ENCODE peak calls at places on chromosomes 7 and 10, in nine cellular contexts. Y, C, P, B, D, N, F, A and Z are unnamed samples.

GRCh38 chr7:50308301-50309129 is 4.0 kb downstream of the IKZF1 start:
- DNase-seq in A (no peak), D (no peak), P (no peak), B (no peak), C (no peak), F (no peak), N (peak), Y (no peak), Z (no peak)

GRCh38 chr10:129864082-129864481 is 100.0 kb downstream of the EBF3 start:
- DNase-seq in D (no peak), B (no peak), A (no peak), P (no peak), C (no peak), Y (no peak), F (no peak), N (no peak), Z (no peak)

GRCh38 chr7:55309040-55309991 is 55.8 kb upstream of the LANCL2 start:
- DNase-seq in Y (no peak), C (no peak), B (no peak), F (no peak), N (no peak), A (no peak), P (no peak), D (no peak), Z (no peak)

GRCh38 chr10:63977329-63977923 is 456.2 kb downstream of the REEP3 start:
- DNase-seq in Y (peak), D (no peak), F (no peak), B (peak), P (peak), A (peak), N (peak), C (no peak), Z (no peak)

GRCh38 chr10:21526184-21526951 is 886 bp upstream of the SKIDA1 start:
- DNase-seq in Y (peak), N (peak), P (peak), D (peak), B (peak), C (peak), F (peak), A (peak), Z (peak)

GRCh38 chr10:132395704-132396494 is 1.1 kb upstream of the PWWP2B start:
- DNase-seq in N (peak), B (peak), A (peak), P (peak), Y (peak), D (no peak), C (peak), F (no peak), Z (no peak)

GRCh38 chr10:97182327-97182990 is 3.3 kb downstream of the SLIT1 start:
- DNase-seq in Y (no peak), F (no peak), P (no peak), A (no peak), C (no peak), B (no peak), N (no peak), D (no peak), Z (no peak)

GRCh38 chr10:60101821-60102220 is 195.5 kb upstream of the CCDC6 start:
- DNase-seq in C (no peak), P (no peak), B (no peak), N (no peak), Y (no peak), F (no peak), D (no peak), A (no peak), Z (no peak)

GRCh38 chr7:135098391-135098790 is 49.5 kb upstream of the TMEM140 start:
- DNase-seq in Y (no peak), D (no peak), A (no peak), N (no peak), C (no peak), B (no peak), P (peak), F (no peak), Z (no peak)

GRCh38 chr10:86710987-86711236 is 42.6 kb downstream of the LDB3 start:
- DNase-seq in N (no peak), A (no peak), D (no peak), P (no peak), B (no peak), C (no peak), Y (no peak), F (no peak), Z (no peak)

GRCh38 chr7:44080118-44080517 is 2.2 kb downstream of the POLM start:
- DNase-seq in N (no peak), D (no peak), C (peak), P (no peak), B (no peak), A (no peak), Y (no peak), F (no peak), Z (peak)

GRCh38 chr7:82017334-82017943 is 247.6 kb upstream of the HGF start:
- DNase-seq in D (no peak), N (peak), B (peak), P (peak), A (no peak), F (no peak), Y (peak), C (no peak), Z (no peak)

GRCh38 chr10:86252573-86252972 is 114.0 kb downstream of the GRID1 start:
- DNase-seq in A (no peak), D (no peak), Y (no peak), P (no peak), B (no peak), C (no peak), N (no peak), F (no peak), Z (no peak)

GRCh38 chr10:132489704-132490534 is 47.7 kb upstream of the INPP5A start:
- DNase-seq in N (no peak), D (no peak), F (no peak), C (no peak), B (no peak), Y (no peak), P (no peak), A (no peak), Z (peak)

GRCh38 chr10:85995791-85996190 is 370.8 kb downstream of the GRID1 start:
- DNase-seq in C (no peak), A (no peak), Y (no peak), F (no peak), P (peak), B (peak), D (no peak), N (peak), Z (no peak)

GRCh38 chr10:43340619-43341018 is 30.8 kb upstream of the FXYD4 start:
- DNase-seq in P (no peak), D (peak), N (no peak), Y (no peak), A (no peak), B (no peak), C (no peak), F (peak), Z (no peak)

GRCh38 chr7:92831716-92832622 is 4.4 kb downstream of the CDK6 start:
- DNase-seq in Y (peak), F (no peak), N (no peak), A (no peak), P (peak), D (no peak), B (no peak), C (no peak), Z (peak)

GRCh38 chr7:129843982-129844840 is 108.5 kb downstream of the UBE2H start:
- DNase-seq in F (no peak), D (no peak), N (no peak), B (no peak), A (no peak), C (no peak), Y (no peak), P (no peak), Z (no peak)

GRCh38 chr10:103661198-103661950 is 167.9 kb downstream of the NEURL1 start:
- DNase-seq in B (peak), P (peak), Y (peak), F (peak), N (peak), C (peak), A (peak), D (peak), Z (no peak)

GRCh38 chr7:151243411-151244155 is 4.9 kb downstream of the SMARCD3 start:
- DNase-seq in F (no peak), D (no peak), N (peak), C (no peak), B (no peak), Y (no peak), P (no peak), A (no peak), Z (peak)

GRCh38 chr7:74068378-74069085 is 15.1 kb upstream of the LIMK1 start:
- DNase-seq in A (no peak), C (no peak), D (no peak), F (no peak), N (no peak), B (no peak), P (no peak), Y (no peak), Z (no peak)

GRCh38 chr7:71511361-71511807 is 379.4 kb downstream of the GALNT17 start:
- DNase-seq in B (peak), C (no peak), Y (no peak), D (no peak), P (no peak), N (peak), A (no peak), F (no peak), Z (no peak)

GRCh38 chr10:34139559-34139958 is 675.5 kb downstream of the PARD3 start:
- DNase-seq in F (no peak), A (no peak), Y (peak), D (no peak), N (no peak), P (no peak), C (no peak), B (no peak), Z (no peak)

GRCh38 chr7:73715648-73716317 is 3.7 kb downstream of the STX1A start:
- DNase-seq in C (no peak), Y (peak), P (peak), D (no peak), A (no peak), F (no peak), N (no peak), B (peak), Z (peak)

GRCh38 chr7:135748770-135749169 is at the start of gene FAM180A:
- DNase-seq in A (peak), Y (peak), C (peak), P (no peak), F (peak), B (no peak), N (no peak), D (peak), Z (no peak)

GRCh38 chr7:111730476-111731300 is 168.4 kb upstream of the IMMP2L start:
- DNase-seq in A (no peak), P (peak), B (peak), C (no peak), F (no peak), D (no peak), Y (peak), N (peak), Z (no peak)

GRCh38 chr10:61284222-61284890 is 168.8 kb downstream of the TMEM26 start:
- DNase-seq in Y (peak), F (no peak), N (peak), B (peak), D (peak), A (peak), P (peak), C (no peak), Z (no peak)

GRCh38 chr7:63925626-63926460 is 72.8 kb upstream of the ZNF722 start:
- DNase-seq in D (peak), B (no peak), P (no peak), F (peak), A (peak), Y (peak), C (peak), N (no peak), Z (no peak)

GRCh38 chr7:133386204-133386603 is 133.3 kb downstream of the EXOC4 start:
- DNase-seq in D (no peak), Y (no peak), B (peak), F (no peak), C (no peak), P (no peak), A (no peak), N (peak), Z (no peak)

GRCh38 chr10:75655791-75656451 is 224.5 kb downstream of the LRMDA start:
- DNase-seq in N (no peak), A (peak), P (peak), C (no peak), B (no peak), D (no peak), Y (peak), F (no peak), Z (no peak)

DNA sequence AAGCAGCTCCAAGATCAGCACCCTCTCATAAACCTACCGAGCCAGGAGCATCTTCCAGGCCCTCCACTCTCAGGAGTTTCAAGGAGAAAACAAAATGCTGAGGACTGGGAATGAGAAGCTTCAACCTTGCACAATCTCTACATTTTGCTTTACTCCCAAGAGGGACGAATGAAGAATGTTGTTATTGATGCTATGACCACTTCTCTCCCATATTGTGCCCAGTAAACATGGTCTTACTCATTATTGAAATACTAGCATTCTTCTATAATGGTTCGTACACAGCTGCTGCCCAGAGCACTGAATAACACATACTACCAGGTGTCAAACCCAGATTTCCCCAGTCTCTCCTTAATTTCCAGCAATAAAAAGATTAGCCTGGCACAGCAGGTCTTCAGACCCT is 63.4 kb upstream of the BET1 start:
- DNase-seq in Y (no peak), D (no peak), C (no peak), P (no peak), B (no peak), F (no peak), A (no peak), N (no peak), Z (no peak)
- H3K27ac ChIP-seq in Y (no peak), D (no peak), C (no peak), P (no peak), B (no peak), F (no peak), A (no peak), N (no peak), Z (peak)

DNA sequence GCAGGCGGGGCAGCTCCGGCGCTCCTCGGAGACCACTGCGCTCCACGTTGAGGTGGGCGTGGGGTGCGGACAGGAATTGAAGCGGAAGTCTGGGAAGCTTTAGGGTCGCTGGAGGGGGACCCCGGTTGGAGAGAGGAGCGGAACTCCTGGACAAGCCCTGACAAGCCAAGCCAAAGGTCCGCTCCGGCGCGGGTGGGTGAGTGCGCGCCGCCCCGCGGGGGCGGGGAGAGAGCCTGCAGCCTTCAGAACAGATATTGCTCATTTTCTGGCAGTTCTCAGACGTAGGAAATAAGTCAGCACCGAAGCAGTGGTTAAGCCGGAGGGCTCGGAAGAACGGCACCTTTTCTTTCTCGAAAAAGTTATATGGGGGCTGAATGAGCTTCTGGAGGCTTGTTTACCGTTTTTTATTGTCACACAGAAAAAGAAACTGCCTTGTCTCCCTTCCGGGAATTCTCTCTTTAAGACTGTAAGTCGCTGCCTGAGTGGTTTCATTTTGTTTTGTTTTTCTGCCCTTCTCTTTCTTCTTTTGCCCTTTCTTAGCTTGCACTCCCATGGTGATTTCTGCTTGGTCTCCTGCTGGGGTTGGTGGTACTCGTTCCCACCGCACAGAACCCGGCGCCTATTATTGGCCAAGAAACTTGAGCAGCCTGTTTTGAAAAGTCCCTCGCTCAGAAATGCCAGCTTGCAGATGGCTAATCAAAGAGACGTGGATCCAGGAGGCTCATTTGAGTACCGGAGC is 732 bp downstream of the FAS start:
- DNase-seq in Y (peak), N (peak), P (peak), B (peak), F (peak), C (peak), A (peak), D (peak), Z (peak)
- TF ChIP-seq CTCF in Y (no peak), N (no peak), P (no peak), B (peak), F (peak), C (peak), A (no peak), D (no peak), Z (no peak)

DNA sequence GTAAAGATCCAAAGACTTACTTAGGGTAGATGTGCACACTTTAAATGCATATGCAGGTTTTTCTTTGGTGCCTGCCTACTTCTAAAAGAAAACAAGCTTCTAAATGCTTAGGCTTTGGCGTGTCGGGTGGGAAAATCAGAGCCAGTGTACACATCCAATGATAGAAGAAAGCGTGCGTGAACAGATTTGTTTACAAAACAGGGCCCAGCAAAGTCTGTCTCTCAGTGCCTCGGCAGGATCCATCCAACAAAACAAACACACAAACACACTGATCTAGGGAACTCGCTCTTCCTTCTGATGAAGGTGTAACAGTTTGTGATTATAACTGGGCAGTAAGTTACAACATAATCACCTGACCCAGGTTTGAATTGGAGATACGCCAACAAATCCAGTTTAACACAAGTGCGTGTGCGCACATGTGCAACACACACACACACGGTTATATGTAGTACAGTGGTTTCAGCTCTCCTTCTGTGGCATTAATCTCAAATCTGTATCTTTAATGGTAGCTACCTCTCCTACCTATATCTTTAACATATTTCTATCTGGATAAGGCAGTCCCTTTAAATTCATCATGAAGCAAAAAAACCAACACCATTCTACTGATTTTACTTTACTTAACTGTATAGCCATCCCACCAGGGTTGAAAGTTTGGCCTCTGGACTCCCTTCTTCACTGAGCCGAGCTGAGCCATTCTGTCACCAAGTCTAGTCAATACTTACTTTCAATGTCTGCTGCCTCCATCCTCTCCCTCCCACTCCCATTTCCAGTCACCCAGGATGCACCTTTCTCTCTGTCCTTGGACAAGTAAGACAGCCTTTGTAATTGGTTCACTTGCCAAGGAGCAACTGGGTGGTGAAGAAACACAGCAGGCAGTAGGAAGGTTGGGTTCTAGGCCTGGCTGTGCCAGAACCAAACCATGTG is 184.4 kb upstream of the KLF14 start:
- DNase-seq in P (no peak), C (no peak), F (no peak), A (no peak), N (no peak), B (no peak), Y (no peak), D (no peak), Z (no peak)
- H3K27ac ChIP-seq in P (peak), C (peak), F (peak), A (no peak), N (no peak), B (no peak), Y (peak), D (peak), Z (peak)

GRCh38 chr7:6718124-6718523 is 11.4 kb upstream of the ZNF12 start:
- DNase-seq in C (no peak), Y (no peak), F (no peak), P (no peak), A (no peak), D (no peak), B (no peak), N (peak), Z (no peak)
- TF ChIP-seq CTCF in C (peak), Y (no peak), F (no peak), P (peak), A (no peak), D (no peak), B (no peak), N (peak), Z (no peak)

DNA sequence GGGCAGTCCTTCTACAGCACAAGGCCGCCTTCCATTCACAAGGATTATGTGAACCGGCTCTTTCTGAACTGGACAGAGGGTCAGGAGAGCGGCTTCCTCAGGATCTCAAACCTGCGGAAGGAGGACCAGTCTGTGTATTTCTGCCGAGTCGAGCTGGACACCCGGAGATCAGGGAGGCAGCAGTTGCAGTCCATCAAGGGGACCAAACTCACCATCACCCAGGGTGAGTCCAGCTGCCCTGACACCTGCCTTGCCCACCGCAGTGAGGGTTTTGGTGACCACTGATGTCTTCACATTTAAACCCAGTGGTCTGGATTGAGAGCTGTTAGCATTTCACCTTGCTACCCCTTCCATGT is 918 bp downstream of the PILRB start:
- DNase-seq in Y (no peak), C (no peak), B (no peak), F (no peak), D (no peak), P (no peak), N (no peak), A (no peak), Z (peak)
- H3K27ac ChIP-seq in Y (no peak), C (no peak), B (no peak), F (no peak), D (no peak), P (no peak), N (no peak), A (no peak), Z (no peak)